ENCODE peak calls at places on chromosomes 5 and 9, in four cellular contexts. One of them, this sample, is unnamed.

GRCh38 chr5:151772029-151772867 is 494 bp downstream of the G3BP1 start:
- DNase-seq in heart right ventricle: peak; percentile 37
- DNase-seq in mesenchymal stem cell: peak; percentile 63
- DNase-seq in HCT116: no peak
- DNase-seq in this sample: peak; percentile 75

GRCh38 chr5:72063219-72063819 is 44.0 kb upstream of the MAP1B start:
- DNase-seq in mesenchymal stem cell: peak; percentile 43
- DNase-seq in HCT116: no peak
- DNase-seq in heart right ventricle: no peak
- DNase-seq in this sample: no peak

GRCh38 chr5:151042453-151043093 is 22.2 kb downstream of the GPX3 start:
- DNase-seq in HCT116: no peak
- DNase-seq in mesenchymal stem cell: no peak
- DNase-seq in heart right ventricle: no peak
- DNase-seq in this sample: no peak

GRCh38 chr5:4994994-4995393 is 145.1 kb upstream of the ADAMTS16 start:
- DNase-seq in heart right ventricle: no peak
- DNase-seq in HCT116: no peak
- DNase-seq in mesenchymal stem cell: no peak
- DNase-seq in this sample: no peak

GRCh38 chr5:171867786-171868185 is 82.2 kb downstream of the SMIM23 start:
- DNase-seq in heart right ventricle: no peak
- DNase-seq in HCT116: no peak
- DNase-seq in mesenchymal stem cell: no peak
- DNase-seq in this sample: no peak

GRCh38 chr5:166803058-166803457 is 1488.4 kb upstream of the WWC1 start:
- DNase-seq in heart right ventricle: no peak
- DNase-seq in HCT116: no peak
- DNase-seq in mesenchymal stem cell: no peak
- DNase-seq in this sample: no peak

GRCh38 chr9:98916660-98917059 is 27.0 kb upstream of the COL15A1 start:
- DNase-seq in mesenchymal stem cell: peak; percentile 46
- DNase-seq in HCT116: no peak
- DNase-seq in heart right ventricle: peak; percentile 63
- DNase-seq in this sample: no peak

GRCh38 chr9:109968702-109969450 is 188.9 kb downstream of the PALM2AKAP2 start:
- DNase-seq in mesenchymal stem cell: peak; percentile 33
- DNase-seq in heart right ventricle: peak; percentile 38
- DNase-seq in HCT116: no peak
- DNase-seq in this sample: no peak

GRCh38 chr5:960551-960950 is 48.1 kb upstream of the NKD2 start:
- DNase-seq in HCT116: no peak
- DNase-seq in mesenchymal stem cell: no peak
- DNase-seq in heart right ventricle: peak; percentile 8
- DNase-seq in this sample: peak; percentile 49

GRCh38 chr5:68251386-68251785 is 35.8 kb downstream of the PIK3R1 start:
- DNase-seq in heart right ventricle: no peak
- DNase-seq in HCT116: no peak
- DNase-seq in mesenchymal stem cell: peak; percentile 45
- DNase-seq in this sample: no peak

GRCh38 chr5:32096891-32097592 is 77.1 kb downstream of the GOLPH3 start:
- DNase-seq in HCT116: no peak
- DNase-seq in heart right ventricle: no peak
- DNase-seq in mesenchymal stem cell: no peak
- DNase-seq in this sample: no peak

GRCh38 chr5:173094012-173094661 is 38.0 kb downstream of the CREBRF start:
- DNase-seq in heart right ventricle: no peak
- DNase-seq in mesenchymal stem cell: peak; percentile 64
- DNase-seq in HCT116: no peak
- DNase-seq in this sample: no peak

GRCh38 chr5:110639307-110639902 is 87.1 kb downstream of the TMEM232 start:
- DNase-seq in HCT116: no peak
- DNase-seq in mesenchymal stem cell: no peak
- DNase-seq in heart right ventricle: no peak
- DNase-seq in this sample: no peak

GRCh38 chr9:79584655-79584982 is 12.9 kb downstream of the TLE4 start:
- DNase-seq in heart right ventricle: no peak
- DNase-seq in HCT116: no peak
- DNase-seq in mesenchymal stem cell: no peak
- DNase-seq in this sample: no peak

GRCh38 chr9:5866276-5866675 is 24.4 kb upstream of the MLANA start:
- DNase-seq in mesenchymal stem cell: no peak
- DNase-seq in heart right ventricle: no peak
- DNase-seq in HCT116: no peak
- DNase-seq in this sample: no peak

GRCh38 chr9:110916361-110916760 is 121.9 kb downstream of the LPAR1 start:
- DNase-seq in HCT116: no peak
- DNase-seq in mesenchymal stem cell: no peak
- DNase-seq in heart right ventricle: no peak
- DNase-seq in this sample: no peak

GRCh38 chr5:111863801-111864200 is 106.8 kb upstream of the NREP start:
- DNase-seq in heart right ventricle: no peak
- DNase-seq in HCT116: no peak
- DNase-seq in mesenchymal stem cell: no peak
- DNase-seq in this sample: no peak

GRCh38 chr5:78701795-78702406 is 53.3 kb upstream of the LHFPL2 start:
- DNase-seq in heart right ventricle: no peak
- DNase-seq in HCT116: no peak
- DNase-seq in mesenchymal stem cell: no peak
- DNase-seq in this sample: no peak

GRCh38 chr9:134350416-134350994 is 24.2 kb downstream of the RXRA start:
- DNase-seq in HCT116: no peak
- DNase-seq in heart right ventricle: no peak
- DNase-seq in mesenchymal stem cell: no peak
- DNase-seq in this sample: no peak

GRCh38 chr9:89493181-89493580 is 4.7 kb downstream of the SEMA4D start:
- DNase-seq in heart right ventricle: no peak
- DNase-seq in mesenchymal stem cell: no peak
- DNase-seq in HCT116: no peak
- DNase-seq in this sample: no peak

GRCh38 chr9:128342971-128343680 is 2.8 kb downstream of the SLC27A4 start:
- DNase-seq in heart right ventricle: no peak
- DNase-seq in HCT116: no peak
- DNase-seq in mesenchymal stem cell: no peak
- DNase-seq in this sample: no peak

GRCh38 chr5:136375920-136376319 is 10.6 kb upstream of the TRPC7 start:
- DNase-seq in heart right ventricle: no peak
- DNase-seq in mesenchymal stem cell: no peak
- DNase-seq in HCT116: no peak
- DNase-seq in this sample: no peak

GRCh38 chr5:167049043-167049663 is 1242.3 kb upstream of the WWC1 start:
- DNase-seq in mesenchymal stem cell: peak; percentile 58
- DNase-seq in HCT116: peak; percentile 0
- DNase-seq in heart right ventricle: peak; percentile 29
- DNase-seq in this sample: no peak

GRCh38 chr9:70535546-70536323 is 121.3 kb upstream of the KLF9 start:
- DNase-seq in heart right ventricle: no peak
- DNase-seq in HCT116: no peak
- DNase-seq in mesenchymal stem cell: no peak
- DNase-seq in this sample: no peak

GRCh38 chr9:136980669-136981478 is 1.9 kb upstream of the LCNL1 start:
- DNase-seq in HCT116: no peak
- DNase-seq in mesenchymal stem cell: no peak
- DNase-seq in heart right ventricle: no peak
- DNase-seq in this sample: no peak
- H3K27ac ChIP-seq in HCT116: no peak overlapping the region
- H3K27ac ChIP-seq in mesenchymal stem cell: no peak overlapping the region
- H3K27ac ChIP-seq in heart right ventricle: peak overlapping the region; percentile 89
- H3K27ac ChIP-seq in this sample: peak overlapping the region; percentile 34

DNA sequence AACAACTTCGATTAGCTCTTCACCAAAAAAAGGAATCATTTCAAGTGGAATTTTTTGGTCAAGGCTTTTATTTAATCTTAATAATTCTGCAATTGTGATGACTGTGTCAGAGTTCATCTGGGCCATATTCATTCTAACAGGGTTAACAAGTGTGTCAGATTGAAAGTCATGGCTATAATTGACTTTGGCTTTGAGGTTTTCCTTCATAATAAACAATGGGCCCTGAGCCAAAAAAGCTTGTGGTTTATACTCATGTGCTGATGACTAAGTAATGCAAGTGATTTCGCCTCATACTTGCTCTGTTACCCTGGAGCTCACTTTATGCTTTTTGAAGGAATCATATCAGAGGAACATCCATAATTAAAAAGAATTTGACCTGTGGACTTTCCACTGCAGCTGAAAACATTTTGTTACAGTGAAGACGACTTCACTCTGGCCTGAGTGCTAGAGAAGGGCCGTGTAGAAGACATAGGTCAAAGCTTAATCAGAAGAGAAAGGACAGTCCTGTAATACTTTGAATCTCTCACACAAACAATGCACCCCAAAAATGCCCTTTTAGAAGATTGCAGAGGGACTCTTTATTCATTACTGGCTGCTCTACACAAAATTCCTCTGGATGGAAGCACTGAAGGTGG is 101.7 kb downstream of the GDNF start:
- DNase-seq in mesenchymal stem cell: peak; percentile 90
- DNase-seq in heart right ventricle: no peak
- DNase-seq in HCT116: peak; percentile 59
- DNase-seq in this sample: peak; percentile 68
- H3K4me3 ChIP-seq in mesenchymal stem cell: no peak overlapping the region
- H3K4me3 ChIP-seq in heart right ventricle: no peak overlapping the region
- H3K4me3 ChIP-seq in HCT116: no peak overlapping the region
- H3K4me3 ChIP-seq in this sample: no peak overlapping the region

DNA sequence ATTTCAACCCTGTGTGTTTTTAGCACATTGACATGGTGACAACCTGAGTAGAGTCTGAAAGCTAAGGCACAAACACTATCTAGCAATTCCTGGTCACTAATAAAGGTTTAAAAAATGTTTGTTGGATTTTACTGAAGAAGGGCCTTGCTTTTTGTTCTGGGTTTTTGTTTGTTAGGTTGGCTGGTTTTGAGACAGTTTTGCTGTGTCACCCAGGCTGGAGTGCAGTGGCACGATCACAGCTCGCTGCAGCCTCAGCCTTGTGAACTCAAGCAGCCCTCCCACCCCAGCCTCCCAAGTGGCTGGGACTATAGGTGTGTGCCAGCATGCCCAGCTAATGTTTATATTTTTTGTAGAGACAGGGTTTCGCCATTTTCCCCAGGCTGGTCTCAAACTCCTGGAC is 39.0 kb downstream of the PRKACG start:
- DNase-seq in mesenchymal stem cell: no peak
- DNase-seq in heart right ventricle: no peak
- DNase-seq in HCT116: no peak
- DNase-seq in this sample: no peak
- H3K27ac ChIP-seq in mesenchymal stem cell: no peak overlapping the region
- H3K27ac ChIP-seq in heart right ventricle: peak overlapping the region; percentile 84
- H3K27ac ChIP-seq in HCT116: no peak overlapping the region
- H3K27ac ChIP-seq in this sample: no peak overlapping the region

GRCh38 chr9:95504053-95504963 is 12.5 kb downstream of the PTCH1 start:
- DNase-seq in HCT116: no peak
- DNase-seq in heart right ventricle: no peak
- DNase-seq in mesenchymal stem cell: peak; percentile 85
- DNase-seq in this sample: peak; percentile 71
- H3K4me3 ChIP-seq in HCT116: no peak overlapping the region
- H3K4me3 ChIP-seq in heart right ventricle: no peak overlapping the region
- H3K4me3 ChIP-seq in mesenchymal stem cell: no peak overlapping the region
- H3K4me3 ChIP-seq in this sample: peak overlapping the region; percentile 70

DNA sequence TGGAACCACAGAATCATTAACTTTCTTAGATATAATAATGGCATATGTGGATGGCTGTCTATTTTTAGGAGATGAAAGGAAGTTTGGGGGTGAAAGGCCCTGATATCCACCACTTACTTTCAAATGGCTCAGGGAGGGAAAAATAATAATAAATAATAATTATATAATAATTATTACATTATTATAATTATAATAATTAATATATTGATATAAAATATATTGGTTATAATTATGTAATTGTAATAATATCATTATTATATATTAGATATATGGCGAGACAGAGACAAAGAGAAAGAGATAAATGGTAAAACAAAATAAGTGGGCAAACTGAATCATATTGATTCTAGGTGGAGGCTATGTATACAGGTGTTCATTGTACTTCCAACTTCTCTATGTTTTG is 136.6 kb downstream of the GAPVD1 start:
- DNase-seq in HCT116: no peak
- DNase-seq in mesenchymal stem cell: no peak
- DNase-seq in heart right ventricle: no peak
- DNase-seq in this sample: no peak
- H3K27ac ChIP-seq in HCT116: no peak overlapping the region
- H3K27ac ChIP-seq in mesenchymal stem cell: no peak overlapping the region
- H3K27ac ChIP-seq in heart right ventricle: no peak overlapping the region
- H3K27ac ChIP-seq in this sample: no peak overlapping the region

GRCh38 chr5:141701341-141702119 is 19.5 kb upstream of the ARAP3 start:
- DNase-seq in HCT116: no peak
- DNase-seq in heart right ventricle: peak; percentile 42
- DNase-seq in mesenchymal stem cell: no peak
- DNase-seq in this sample: no peak
- H3K4me3 ChIP-seq in HCT116: no peak overlapping the region
- H3K4me3 ChIP-seq in heart right ventricle: peak overlapping the region; percentile 39
- H3K4me3 ChIP-seq in mesenchymal stem cell: no peak overlapping the region
- H3K4me3 ChIP-seq in this sample: no peak overlapping the region

GRCh38 chr5:77080905-77081304 is 6.2 kb downstream of the ZBED3 start:
- DNase-seq in HCT116: no peak
- DNase-seq in heart right ventricle: no peak
- DNase-seq in mesenchymal stem cell: no peak
- DNase-seq in this sample: no peak

GRCh38 chr5:77082280-77082679 is 4.8 kb downstream of the ZBED3 start:
- DNase-seq in heart right ventricle: no peak
- DNase-seq in mesenchymal stem cell: no peak
- DNase-seq in HCT116: no peak
- DNase-seq in this sample: no peak

GRCh38 chr5:77087484-77088291 is 603 bp upstream of the ZBED3 start:
- DNase-seq in HCT116: no peak
- DNase-seq in mesenchymal stem cell: no peak
- DNase-seq in heart right ventricle: peak; percentile 16
- DNase-seq in this sample: no peak

GRCh38 chr5:77083088-77083487 is 4.0 kb downstream of the ZBED3 start:
- DNase-seq in heart right ventricle: no peak
- DNase-seq in HCT116: no peak
- DNase-seq in mesenchymal stem cell: no peak
- DNase-seq in this sample: no peak

DNA sequence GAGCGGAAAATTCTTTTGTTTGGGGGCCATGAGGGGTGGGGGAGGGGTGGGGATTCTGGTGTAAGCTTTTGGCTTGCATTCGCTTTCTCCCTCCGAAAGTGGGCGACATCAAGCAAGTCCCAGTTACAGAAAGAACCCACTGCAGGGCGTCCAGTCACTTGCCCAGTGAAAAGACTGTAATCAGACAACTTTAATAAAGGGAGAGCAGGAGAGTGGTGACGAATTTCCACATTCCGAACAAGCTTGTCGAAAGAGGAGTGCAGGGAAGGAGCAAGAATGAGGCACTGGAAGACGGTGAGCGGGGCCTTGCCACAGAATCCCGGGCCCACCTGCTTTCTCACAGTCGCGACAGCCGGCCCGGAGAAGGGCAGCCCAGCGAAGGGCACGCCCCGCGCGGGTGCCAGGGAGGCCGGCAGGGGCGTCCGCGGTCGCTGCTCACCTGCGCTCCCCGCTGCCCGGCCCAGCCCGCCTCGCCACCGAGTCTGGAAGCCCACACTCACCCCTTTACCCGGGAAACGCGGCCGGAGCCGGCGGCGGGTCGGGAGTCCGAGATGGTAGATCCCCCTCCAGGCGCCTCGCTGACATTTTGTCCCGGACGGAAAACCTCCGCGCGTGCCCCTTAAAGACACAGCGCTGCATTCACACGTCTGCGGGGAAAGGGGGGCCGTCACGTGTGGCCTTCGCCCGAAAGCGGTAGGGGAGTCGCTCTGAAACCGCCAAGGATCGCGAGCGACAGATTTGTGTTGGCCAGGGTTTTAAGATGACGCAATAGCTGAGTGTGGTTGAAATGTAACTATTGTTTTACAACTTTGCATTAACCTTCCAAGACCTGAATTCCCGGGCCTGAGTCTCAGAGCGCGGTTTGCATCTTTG is at the start of gene ZBED3:
- DNase-seq in mesenchymal stem cell: peak; percentile 82
- DNase-seq in heart right ventricle: peak; percentile 63
- DNase-seq in HCT116: peak; percentile 71
- DNase-seq in this sample: peak; percentile 79
- H3K27ac ChIP-seq in mesenchymal stem cell: peak within 1 kb of the TSS; percentile 97
- H3K27ac ChIP-seq in heart right ventricle: peak within 1 kb of the TSS; percentile 88
- H3K27ac ChIP-seq in HCT116: peak within 1 kb of the TSS; percentile 86
- H3K27ac ChIP-seq in this sample: peak within 1 kb of the TSS; percentile 62